ENCODE peak calls at places on chromosomes 2 and 18, in ten cellular contexts. One of them, this sample, is unnamed.

GRCh38 chr2:215876937-215877238 is 136.5 kb downstream of the MREG start:
- DNase-seq in right atrium auricular region: no peak
- DNase-seq in activated T-cell treated with anti-CD3 and anti-CD28 coated beads, Interleukin-2, amount 50 U/mL, for 72 hours: no peak
- DNase-seq in WTC11: no peak
- DNase-seq in cardiac muscle cell: no peak
- DNase-seq in hepatocyte: no peak
- DNase-seq in NCI-H345: no peak
- DNase-seq in naive thymus-derived CD4-positive, alpha-beta T cell: no peak
- DNase-seq in RWPE1: no peak
- DNase-seq in posterior cingulate gyrus: no peak
- DNase-seq in this sample: no peak

GRCh38 chr2:239357954-239358754 is 42.7 kb downstream of the HDAC4 start:
- DNase-seq in right atrium auricular region: peak
- DNase-seq in activated T-cell treated with anti-CD3 and anti-CD28 coated beads, Interleukin-2, amount 50 U/mL, for 72 hours: no peak
- DNase-seq in WTC11: no peak
- DNase-seq in cardiac muscle cell: no peak
- DNase-seq in hepatocyte: no peak
- DNase-seq in NCI-H345: peak
- DNase-seq in naive thymus-derived CD4-positive, alpha-beta T cell: no peak
- DNase-seq in RWPE1: no peak
- DNase-seq in posterior cingulate gyrus: no peak
- DNase-seq in this sample: no peak

GRCh38 chr2:42925742-42926437 is 133.5 kb upstream of the HAAO start:
- DNase-seq in right atrium auricular region: no peak
- DNase-seq in activated T-cell treated with anti-CD3 and anti-CD28 coated beads, Interleukin-2, amount 50 U/mL, for 72 hours: no peak
- DNase-seq in WTC11: no peak
- DNase-seq in cardiac muscle cell: no peak
- DNase-seq in hepatocyte: no peak
- DNase-seq in NCI-H345: no peak
- DNase-seq in naive thymus-derived CD4-positive, alpha-beta T cell: no peak
- DNase-seq in RWPE1: no peak
- DNase-seq in posterior cingulate gyrus: peak
- DNase-seq in this sample: peak

GRCh38 chr2:197273485-197273884 is 37.1 kb downstream of the ANKRD44 start:
- DNase-seq in right atrium auricular region: no peak
- DNase-seq in activated T-cell treated with anti-CD3 and anti-CD28 coated beads, Interleukin-2, amount 50 U/mL, for 72 hours: no peak
- DNase-seq in WTC11: no peak
- DNase-seq in cardiac muscle cell: no peak
- DNase-seq in hepatocyte: no peak
- DNase-seq in NCI-H345: peak
- DNase-seq in naive thymus-derived CD4-positive, alpha-beta T cell: no peak
- DNase-seq in RWPE1: no peak
- DNase-seq in posterior cingulate gyrus: no peak
- DNase-seq in this sample: peak

GRCh38 chr18:55786651-55787272 is 198.8 kb upstream of the TCF4 start:
- DNase-seq in right atrium auricular region: no peak
- DNase-seq in activated T-cell treated with anti-CD3 and anti-CD28 coated beads, Interleukin-2, amount 50 U/mL, for 72 hours: no peak
- DNase-seq in WTC11: no peak
- DNase-seq in cardiac muscle cell: no peak
- DNase-seq in hepatocyte: no peak
- DNase-seq in NCI-H345: no peak
- DNase-seq in naive thymus-derived CD4-positive, alpha-beta T cell: no peak
- DNase-seq in RWPE1: no peak
- DNase-seq in posterior cingulate gyrus: no peak
- DNase-seq in this sample: no peak

GRCh38 chr2:218671654-218672566 is at the start of the genes RNF25 and STK36:
- DNase-seq in right atrium auricular region: peak
- DNase-seq in activated T-cell treated with anti-CD3 and anti-CD28 coated beads, Interleukin-2, amount 50 U/mL, for 72 hours: peak
- DNase-seq in WTC11: peak
- DNase-seq in cardiac muscle cell: peak
- DNase-seq in hepatocyte: peak
- DNase-seq in NCI-H345: peak
- DNase-seq in naive thymus-derived CD4-positive, alpha-beta T cell: peak
- DNase-seq in RWPE1: peak
- DNase-seq in posterior cingulate gyrus: peak
- DNase-seq in this sample: peak

GRCh38 chr2:181658444-181658843 is 1.5 kb upstream of the CERKL start:
- DNase-seq in right atrium auricular region: no peak
- DNase-seq in activated T-cell treated with anti-CD3 and anti-CD28 coated beads, Interleukin-2, amount 50 U/mL, for 72 hours: no peak
- DNase-seq in WTC11: peak
- DNase-seq in cardiac muscle cell: no peak
- DNase-seq in hepatocyte: no peak
- DNase-seq in NCI-H345: no peak
- DNase-seq in naive thymus-derived CD4-positive, alpha-beta T cell: no peak
- DNase-seq in RWPE1: no peak
- DNase-seq in posterior cingulate gyrus: no peak
- DNase-seq in this sample: no peak

GRCh38 chr18:60978338-60978737 is 354.9 kb upstream of the CDH20 start:
- DNase-seq in right atrium auricular region: no peak
- DNase-seq in activated T-cell treated with anti-CD3 and anti-CD28 coated beads, Interleukin-2, amount 50 U/mL, for 72 hours: no peak
- DNase-seq in WTC11: no peak
- DNase-seq in cardiac muscle cell: no peak
- DNase-seq in hepatocyte: peak
- DNase-seq in NCI-H345: no peak
- DNase-seq in naive thymus-derived CD4-positive, alpha-beta T cell: no peak
- DNase-seq in RWPE1: peak
- DNase-seq in posterior cingulate gyrus: no peak
- DNase-seq in this sample: no peak

GRCh38 chr2:36451512-36451911 is 95.9 kb downstream of the CRIM1 start:
- DNase-seq in right atrium auricular region: no peak
- DNase-seq in activated T-cell treated with anti-CD3 and anti-CD28 coated beads, Interleukin-2, amount 50 U/mL, for 72 hours: no peak
- DNase-seq in WTC11: no peak
- DNase-seq in cardiac muscle cell: no peak
- DNase-seq in hepatocyte: no peak
- DNase-seq in NCI-H345: no peak
- DNase-seq in naive thymus-derived CD4-positive, alpha-beta T cell: no peak
- DNase-seq in RWPE1: no peak
- DNase-seq in posterior cingulate gyrus: no peak
- DNase-seq in this sample: no peak

GRCh38 chr2:57049273-57049672 is 865.5 kb downstream of the CCDC85A start:
- DNase-seq in right atrium auricular region: no peak
- DNase-seq in activated T-cell treated with anti-CD3 and anti-CD28 coated beads, Interleukin-2, amount 50 U/mL, for 72 hours: no peak
- DNase-seq in WTC11: no peak
- DNase-seq in cardiac muscle cell: no peak
- DNase-seq in hepatocyte: no peak
- DNase-seq in NCI-H345: no peak
- DNase-seq in naive thymus-derived CD4-positive, alpha-beta T cell: no peak
- DNase-seq in RWPE1: no peak
- DNase-seq in posterior cingulate gyrus: no peak
- DNase-seq in this sample: no peak

GRCh38 chr2:224421065-224421464 is 19.2 kb upstream of the FAM124B start:
- DNase-seq in right atrium auricular region: no peak
- DNase-seq in activated T-cell treated with anti-CD3 and anti-CD28 coated beads, Interleukin-2, amount 50 U/mL, for 72 hours: no peak
- DNase-seq in WTC11: no peak
- DNase-seq in cardiac muscle cell: no peak
- DNase-seq in hepatocyte: no peak
- DNase-seq in NCI-H345: no peak
- DNase-seq in naive thymus-derived CD4-positive, alpha-beta T cell: no peak
- DNase-seq in RWPE1: no peak
- DNase-seq in posterior cingulate gyrus: no peak
- DNase-seq in this sample: no peak

GRCh38 chr2:58918138-58918537 is 677.0 kb upstream of the FANCL start:
- DNase-seq in right atrium auricular region: no peak
- DNase-seq in activated T-cell treated with anti-CD3 and anti-CD28 coated beads, Interleukin-2, amount 50 U/mL, for 72 hours: no peak
- DNase-seq in WTC11: no peak
- DNase-seq in cardiac muscle cell: no peak
- DNase-seq in hepatocyte: no peak
- DNase-seq in NCI-H345: no peak
- DNase-seq in naive thymus-derived CD4-positive, alpha-beta T cell: no peak
- DNase-seq in RWPE1: no peak
- DNase-seq in posterior cingulate gyrus: no peak
- DNase-seq in this sample: no peak

GRCh38 chr2:19736191-19736831 is 165.5 kb downstream of the TTC32 start:
- DNase-seq in right atrium auricular region: no peak
- DNase-seq in activated T-cell treated with anti-CD3 and anti-CD28 coated beads, Interleukin-2, amount 50 U/mL, for 72 hours: no peak
- DNase-seq in WTC11: no peak
- DNase-seq in cardiac muscle cell: no peak
- DNase-seq in hepatocyte: no peak
- DNase-seq in NCI-H345: no peak
- DNase-seq in naive thymus-derived CD4-positive, alpha-beta T cell: no peak
- DNase-seq in RWPE1: no peak
- DNase-seq in posterior cingulate gyrus: no peak
- DNase-seq in this sample: no peak

GRCh38 chr2:161077367-161078210 is 82.6 kb upstream of the TANK start:
- DNase-seq in right atrium auricular region: no peak
- DNase-seq in activated T-cell treated with anti-CD3 and anti-CD28 coated beads, Interleukin-2, amount 50 U/mL, for 72 hours: peak
- DNase-seq in WTC11: no peak
- DNase-seq in cardiac muscle cell: no peak
- DNase-seq in hepatocyte: no peak
- DNase-seq in NCI-H345: no peak
- DNase-seq in naive thymus-derived CD4-positive, alpha-beta T cell: peak
- DNase-seq in RWPE1: no peak
- DNase-seq in posterior cingulate gyrus: no peak
- DNase-seq in this sample: no peak

GRCh38 chr2:227310756-227311110 is 14.3 kb upstream of the MFF start:
- DNase-seq in right atrium auricular region: no peak
- DNase-seq in activated T-cell treated with anti-CD3 and anti-CD28 coated beads, Interleukin-2, amount 50 U/mL, for 72 hours: no peak
- DNase-seq in WTC11: no peak
- DNase-seq in cardiac muscle cell: no peak
- DNase-seq in hepatocyte: no peak
- DNase-seq in NCI-H345: no peak
- DNase-seq in naive thymus-derived CD4-positive, alpha-beta T cell: no peak
- DNase-seq in RWPE1: peak
- DNase-seq in posterior cingulate gyrus: no peak
- DNase-seq in this sample: no peak

GRCh38 chr2:176455865-176456291 is 186.6 kb downstream of the MTX2 start:
- DNase-seq in right atrium auricular region: peak
- DNase-seq in activated T-cell treated with anti-CD3 and anti-CD28 coated beads, Interleukin-2, amount 50 U/mL, for 72 hours: no peak
- DNase-seq in WTC11: peak
- DNase-seq in cardiac muscle cell: peak
- DNase-seq in hepatocyte: peak
- DNase-seq in NCI-H345: no peak
- DNase-seq in naive thymus-derived CD4-positive, alpha-beta T cell: no peak
- DNase-seq in RWPE1: no peak
- DNase-seq in posterior cingulate gyrus: no peak
- DNase-seq in this sample: peak

GRCh38 chr18:58060254-58060653 is 16.2 kb downstream of the NEDD4L start:
- DNase-seq in right atrium auricular region: no peak
- DNase-seq in activated T-cell treated with anti-CD3 and anti-CD28 coated beads, Interleukin-2, amount 50 U/mL, for 72 hours: no peak
- DNase-seq in WTC11: no peak
- DNase-seq in cardiac muscle cell: no peak
- DNase-seq in hepatocyte: no peak
- DNase-seq in NCI-H345: no peak
- DNase-seq in naive thymus-derived CD4-positive, alpha-beta T cell: no peak
- DNase-seq in RWPE1: no peak
- DNase-seq in posterior cingulate gyrus: no peak
- DNase-seq in this sample: no peak

GRCh38 chr2:151343073-151343472 is 14.3 kb upstream of the TNFAIP6 start:
- DNase-seq in right atrium auricular region: no peak
- DNase-seq in activated T-cell treated with anti-CD3 and anti-CD28 coated beads, Interleukin-2, amount 50 U/mL, for 72 hours: no peak
- DNase-seq in WTC11: no peak
- DNase-seq in cardiac muscle cell: no peak
- DNase-seq in hepatocyte: no peak
- DNase-seq in NCI-H345: no peak
- DNase-seq in naive thymus-derived CD4-positive, alpha-beta T cell: no peak
- DNase-seq in RWPE1: no peak
- DNase-seq in posterior cingulate gyrus: no peak
- DNase-seq in this sample: no peak

GRCh38 chr2:100924520-100925451 is 77.3 kb upstream of the RPL31 start:
- DNase-seq in right atrium auricular region: peak
- DNase-seq in activated T-cell treated with anti-CD3 and anti-CD28 coated beads, Interleukin-2, amount 50 U/mL, for 72 hours: peak
- DNase-seq in WTC11: no peak
- DNase-seq in cardiac muscle cell: no peak
- DNase-seq in hepatocyte: peak
- DNase-seq in NCI-H345: no peak
- DNase-seq in naive thymus-derived CD4-positive, alpha-beta T cell: peak
- DNase-seq in RWPE1: no peak
- DNase-seq in posterior cingulate gyrus: no peak
- DNase-seq in this sample: peak

GRCh38 chr2:164599954-164600589 is 21.2 kb downstream of the GRB14 start:
- DNase-seq in right atrium auricular region: no peak
- DNase-seq in activated T-cell treated with anti-CD3 and anti-CD28 coated beads, Interleukin-2, amount 50 U/mL, for 72 hours: peak
- DNase-seq in WTC11: peak
- DNase-seq in cardiac muscle cell: peak
- DNase-seq in hepatocyte: peak
- DNase-seq in NCI-H345: peak
- DNase-seq in naive thymus-derived CD4-positive, alpha-beta T cell: no peak
- DNase-seq in RWPE1: peak
- DNase-seq in posterior cingulate gyrus: no peak
- DNase-seq in this sample: no peak

GRCh38 chr2:214591359-214591758 is 180.5 kb downstream of the VWC2L start:
- DNase-seq in right atrium auricular region: no peak
- DNase-seq in activated T-cell treated with anti-CD3 and anti-CD28 coated beads, Interleukin-2, amount 50 U/mL, for 72 hours: no peak
- DNase-seq in WTC11: no peak
- DNase-seq in cardiac muscle cell: no peak
- DNase-seq in hepatocyte: no peak
- DNase-seq in NCI-H345: no peak
- DNase-seq in naive thymus-derived CD4-positive, alpha-beta T cell: no peak
- DNase-seq in RWPE1: no peak
- DNase-seq in posterior cingulate gyrus: no peak
- DNase-seq in this sample: no peak

GRCh38 chr2:67917332-67918054 is 145.3 kb downstream of the C1D start:
- DNase-seq in right atrium auricular region: no peak
- DNase-seq in activated T-cell treated with anti-CD3 and anti-CD28 coated beads, Interleukin-2, amount 50 U/mL, for 72 hours: no peak
- DNase-seq in WTC11: no peak
- DNase-seq in cardiac muscle cell: no peak
- DNase-seq in hepatocyte: no peak
- DNase-seq in NCI-H345: no peak
- DNase-seq in naive thymus-derived CD4-positive, alpha-beta T cell: no peak
- DNase-seq in RWPE1: peak
- DNase-seq in posterior cingulate gyrus: no peak
- DNase-seq in this sample: no peak

GRCh38 chr2:30225131-30225762 is 6.1 kb upstream of the LBH start:
- DNase-seq in right atrium auricular region: no peak
- DNase-seq in activated T-cell treated with anti-CD3 and anti-CD28 coated beads, Interleukin-2, amount 50 U/mL, for 72 hours: no peak
- DNase-seq in WTC11: no peak
- DNase-seq in cardiac muscle cell: peak
- DNase-seq in hepatocyte: peak
- DNase-seq in NCI-H345: no peak
- DNase-seq in naive thymus-derived CD4-positive, alpha-beta T cell: peak
- DNase-seq in RWPE1: no peak
- DNase-seq in posterior cingulate gyrus: no peak
- DNase-seq in this sample: no peak

GRCh38 chr2:73856214-73856613 is 27.5 kb downstream of the STAMBP start:
- DNase-seq in right atrium auricular region: no peak
- DNase-seq in activated T-cell treated with anti-CD3 and anti-CD28 coated beads, Interleukin-2, amount 50 U/mL, for 72 hours: no peak
- DNase-seq in WTC11: no peak
- DNase-seq in cardiac muscle cell: no peak
- DNase-seq in hepatocyte: no peak
- DNase-seq in NCI-H345: no peak
- DNase-seq in naive thymus-derived CD4-positive, alpha-beta T cell: no peak
- DNase-seq in RWPE1: no peak
- DNase-seq in posterior cingulate gyrus: no peak
- DNase-seq in this sample: no peak

GRCh38 chr2:15271941-15272340 is 289.2 kb downstream of the NBAS start:
- DNase-seq in right atrium auricular region: no peak
- DNase-seq in activated T-cell treated with anti-CD3 and anti-CD28 coated beads, Interleukin-2, amount 50 U/mL, for 72 hours: no peak
- DNase-seq in WTC11: no peak
- DNase-seq in cardiac muscle cell: no peak
- DNase-seq in hepatocyte: no peak
- DNase-seq in NCI-H345: no peak
- DNase-seq in naive thymus-derived CD4-positive, alpha-beta T cell: no peak
- DNase-seq in RWPE1: no peak
- DNase-seq in posterior cingulate gyrus: no peak
- DNase-seq in this sample: no peak

GRCh38 chr18:22032392-22032961 is 136.9 kb upstream of the GATA6 start:
- DNase-seq in right atrium auricular region: no peak
- DNase-seq in activated T-cell treated with anti-CD3 and anti-CD28 coated beads, Interleukin-2, amount 50 U/mL, for 72 hours: no peak
- DNase-seq in WTC11: no peak
- DNase-seq in cardiac muscle cell: no peak
- DNase-seq in hepatocyte: peak
- DNase-seq in NCI-H345: no peak
- DNase-seq in naive thymus-derived CD4-positive, alpha-beta T cell: no peak
- DNase-seq in RWPE1: peak
- DNase-seq in posterior cingulate gyrus: no peak
- DNase-seq in this sample: no peak

GRCh38 chr18:48868468-48869466 is 82.0 kb downstream of the SMAD7 start:
- DNase-seq in right atrium auricular region: no peak
- DNase-seq in activated T-cell treated with anti-CD3 and anti-CD28 coated beads, Interleukin-2, amount 50 U/mL, for 72 hours: peak
- DNase-seq in WTC11: no peak
- DNase-seq in cardiac muscle cell: no peak
- DNase-seq in hepatocyte: peak
- DNase-seq in NCI-H345: no peak
- DNase-seq in naive thymus-derived CD4-positive, alpha-beta T cell: no peak
- DNase-seq in RWPE1: no peak
- DNase-seq in posterior cingulate gyrus: no peak
- DNase-seq in this sample: peak

GRCh38 chr2:219718066-219718465 is 90.6 kb downstream of the SLC4A3 start:
- DNase-seq in right atrium auricular region: no peak
- DNase-seq in activated T-cell treated with anti-CD3 and anti-CD28 coated beads, Interleukin-2, amount 50 U/mL, for 72 hours: no peak
- DNase-seq in WTC11: no peak
- DNase-seq in cardiac muscle cell: no peak
- DNase-seq in hepatocyte: no peak
- DNase-seq in NCI-H345: no peak
- DNase-seq in naive thymus-derived CD4-positive, alpha-beta T cell: no peak
- DNase-seq in RWPE1: no peak
- DNase-seq in posterior cingulate gyrus: no peak
- DNase-seq in this sample: no peak

This sample was measured in left cardiac atrium.